ENCODE peak calls at places on chromosomes 13 and 19, in seven cellular contexts. T is heart left ventricle, G is dorsolateral prefrontal cortex, O is HFFc6, K is BE2C, S is esophagus squamous epithelium, P is endothelial cell. F is an unnamed sample.
A peak's percentile ranks its signal among the peaks of the same experiment; 100 is the strongest.

GRCh38 chr13:79485014-79485441 is 4.1 kb downstream of the NDFIP2 start:
- DNase-seq in G (no peak), S (no peak), T (peak; percentile 28), O (peak; percentile 94), P (no peak), K (no peak), F (no peak)

GRCh38 chr19:43749152-43749551 is 5.6 kb downstream of the SMG9 start:
- DNase-seq in T (no peak), G (no peak), S (no peak), P (no peak), K (no peak), O (no peak), F (no peak)

GRCh38 chr13:52160053-52160452 is 656 bp upstream of the NEK3 start:
- DNase-seq in K (no peak), T (no peak), S (no peak), P (no peak), G (no peak), O (no peak), F (no peak)

GRCh38 chr19:45553464-45553863 is 31.1 kb downstream of the OPA3 start:
- DNase-seq in T (peak; percentile 9), P (peak; percentile 22), S (no peak), K (peak; percentile 42), O (no peak), G (peak; percentile 65), F (no peak)

GRCh38 chr13:27556109-27556508 is 64.2 kb downstream of the LNX2 start:
- DNase-seq in P (no peak), K (no peak), S (no peak), G (no peak), T (no peak), O (peak; percentile 21), F (no peak)

GRCh38 chr19:10852098-10852800 is 4.0 kb downstream of the C19orf38 start:
- DNase-seq in K (no peak), S (no peak), P (no peak), G (no peak), O (peak; percentile 67), T (no peak), F (no peak)

GRCh38 chr13:45166858-45167257 is 34.0 kb downstream of the KCTD4 start:
- DNase-seq in P (no peak), O (no peak), S (no peak), G (no peak), K (no peak), T (no peak), F (no peak)

GRCh38 chr13:113124211-113125025 is 1.8 kb downstream of the F10 start:
- DNase-seq in G (no peak), K (no peak), T (no peak), S (no peak), P (no peak), O (no peak), F (no peak)

GRCh38 chr13:44848956-44849748 is 140.1 kb downstream of the NUFIP1 start:
- DNase-seq in S (no peak), T (no peak), P (no peak), K (no peak), O (no peak), G (no peak), F (no peak)

GRCh38 chr13:112341446-112341845 is 34.7 kb upstream of the SPACA7 start:
- DNase-seq in G (no peak), O (no peak), P (no peak), K (no peak), S (no peak), T (no peak), F (no peak)

GRCh38 chr19:13835791-13836723 is 40.8 kb downstream of the ZSWIM4 start:
- DNase-seq in T (peak; percentile 71), K (no peak), G (no peak), O (peak; percentile 43), S (no peak), P (no peak), F (no peak)

GRCh38 chr13:109779074-109779473 is 7.3 kb downstream of the IRS2 start:
- DNase-seq in G (no peak), K (no peak), S (no peak), P (no peak), O (no peak), T (no peak), F (no peak)

GRCh38 chr13:31595568-31595967 is 143.8 kb upstream of the RXFP2 start:
- DNase-seq in G (no peak), O (no peak), S (no peak), T (no peak), P (no peak), K (no peak), F (no peak)

GRCh38 chr13:50685491-50685890 is 158.0 kb downstream of the DLEU7 start:
- DNase-seq in O (no peak), G (peak; percentile 75), K (peak; percentile 42), P (no peak), S (no peak), T (peak; percentile 84), F (no peak)

DNA sequence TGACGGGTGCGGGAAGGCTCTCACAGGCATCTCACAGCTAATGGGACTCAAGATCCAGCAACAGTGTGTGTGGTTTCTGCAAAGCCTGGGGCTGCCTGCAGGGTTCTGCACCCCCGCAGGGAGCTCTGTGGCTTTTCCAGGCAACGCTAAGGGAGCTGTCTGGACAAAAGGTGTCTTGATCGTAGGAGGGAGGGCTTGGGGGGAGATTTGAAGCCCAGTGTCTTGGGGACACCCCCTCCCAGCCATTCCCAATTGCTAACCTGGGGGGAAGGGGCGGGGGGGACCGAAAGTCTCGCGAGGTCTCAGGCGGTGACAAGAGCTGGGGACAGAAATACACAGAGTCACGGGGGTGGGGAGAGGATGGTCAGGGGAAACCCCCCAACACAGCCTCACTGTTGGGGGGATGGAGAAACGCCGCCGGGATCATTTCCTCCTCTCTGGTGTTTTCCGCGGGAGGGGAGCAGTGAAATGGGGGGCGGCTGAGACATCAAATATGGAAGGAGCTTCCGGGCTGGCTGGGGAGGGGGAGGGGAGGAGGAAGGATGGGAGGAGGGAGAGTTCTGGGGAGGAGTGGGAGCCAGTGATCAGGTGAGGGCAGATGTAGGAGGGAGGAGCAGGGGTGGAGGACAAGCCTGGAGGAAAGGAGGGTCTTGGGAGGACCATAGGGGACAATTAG is 13.3 kb downstream of the KCNC3 start:
- DNase-seq in S (no peak), K (peak; percentile 34), O (peak; percentile 5), P (no peak), G (peak; percentile 58), T (no peak), F (no peak)
- TF ChIP-seq CTCF in S (no peak), K (no peak), O (no peak), P (no peak), G (no peak), T (no peak), F (peak; percentile 26)

DNA sequence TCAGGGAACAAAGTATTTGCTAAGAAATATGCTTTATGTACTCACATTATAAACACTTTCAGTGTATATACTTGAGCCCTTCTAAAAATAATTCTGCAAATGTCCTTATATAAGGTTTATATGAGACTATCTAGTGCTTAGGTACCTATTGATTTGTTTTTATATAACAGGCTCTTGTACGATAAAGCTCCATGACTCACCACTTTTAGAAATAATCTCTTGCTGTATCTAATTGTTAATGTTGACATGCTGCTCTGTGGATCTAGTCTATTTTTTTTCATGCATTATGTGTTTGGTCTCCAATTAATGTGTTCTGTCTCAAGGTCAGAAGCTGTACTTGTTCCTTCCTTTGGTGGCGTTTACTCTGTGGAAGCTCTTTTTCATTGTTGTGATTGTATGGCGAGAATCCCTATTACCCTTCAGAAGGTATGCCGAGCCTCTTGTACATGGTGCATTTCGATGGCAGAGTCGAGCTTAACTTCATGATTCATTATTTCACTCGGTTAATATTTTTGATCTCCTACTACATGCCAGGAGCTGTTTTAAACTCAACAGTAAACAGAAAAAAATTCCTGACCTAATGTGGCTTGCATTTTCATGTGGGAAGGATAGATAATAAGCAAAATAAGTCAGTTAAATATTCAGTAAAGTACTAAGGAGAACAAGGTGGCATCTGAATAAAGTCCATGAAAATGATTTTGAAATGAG is 361.6 kb downstream of the COG6 start:
- DNase-seq in G (no peak), O (no peak), K (no peak), P (no peak), T (no peak), S (no peak), F (no peak)
- TF ChIP-seq CTCF in G (no peak), O (no peak), K (no peak), P (no peak), T (no peak), S (no peak), F (no peak)

GRCh38 chr19:18420931-18421330 is 1.7 kb downstream of the SSBP4 start:
- DNase-seq in P (no peak), T (no peak), O (no peak), S (no peak), K (no peak), G (no peak), F (no peak)

GRCh38 chr19:18419195-18419698 is at the start of gene SSBP4:
- DNase-seq in S (no peak), O (peak; percentile 57), K (peak; percentile 84), P (peak; percentile 84), T (peak; percentile 74), G (no peak), F (peak; percentile 67)

GRCh38 chr19:18421371-18421959 is 2.3 kb downstream of the SSBP4 start:
- DNase-seq in G (no peak), T (no peak), K (no peak), S (no peak), P (no peak), O (no peak), F (no peak)

GRCh38 chr19:18418725-18419194 is 438 bp upstream of the SSBP4 start:
- DNase-seq in K (no peak), P (no peak), S (no peak), O (peak; percentile 30), T (no peak), G (no peak), F (no peak)

DNA sequence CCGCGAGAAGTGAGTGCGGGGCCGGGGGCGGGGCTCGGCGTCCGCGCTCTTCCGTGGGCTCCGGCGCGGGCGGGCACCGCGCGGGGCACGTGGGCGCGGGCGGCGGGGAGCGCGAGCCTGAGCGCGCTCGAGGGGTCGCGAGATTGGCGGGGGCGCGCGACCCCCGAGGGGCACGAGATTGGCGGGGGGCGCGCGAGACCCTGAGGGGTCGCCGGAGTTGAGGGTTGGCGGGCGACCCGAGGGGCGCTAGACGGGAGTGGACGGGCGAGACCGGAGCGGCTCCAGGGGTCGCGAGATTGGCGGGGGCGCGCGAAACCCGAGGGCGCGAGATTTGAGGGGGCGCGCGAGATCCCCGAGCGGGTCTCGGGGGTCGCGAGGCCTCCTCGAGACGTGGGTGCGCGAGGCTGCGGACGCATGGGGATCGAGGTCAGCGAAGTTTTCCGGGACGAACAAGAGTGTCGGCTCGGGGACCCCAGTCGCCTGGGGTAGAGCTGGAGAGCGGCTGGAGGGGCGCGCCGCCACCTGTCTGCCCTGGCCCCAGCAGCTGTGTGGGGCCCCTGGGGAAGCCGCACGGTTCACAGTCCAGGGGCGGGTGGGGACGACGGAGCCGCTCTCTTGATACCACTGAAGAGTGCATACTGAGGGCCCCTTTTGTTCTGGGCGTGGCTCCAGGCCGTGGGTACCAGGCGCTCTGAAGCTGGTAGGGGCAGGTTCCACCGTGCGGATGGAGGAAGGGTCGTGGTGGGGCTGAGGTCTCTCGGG is 682 bp downstream of the SSBP4 start:
- DNase-seq in P (no peak), G (no peak), S (no peak), K (peak; percentile 56), T (peak; percentile 41), O (no peak), F (no peak)
- TF ChIP-seq CTCF in P (no peak), G (no peak), S (no peak), K (no peak), T (no peak), O (no peak), F (no peak)

DNA sequence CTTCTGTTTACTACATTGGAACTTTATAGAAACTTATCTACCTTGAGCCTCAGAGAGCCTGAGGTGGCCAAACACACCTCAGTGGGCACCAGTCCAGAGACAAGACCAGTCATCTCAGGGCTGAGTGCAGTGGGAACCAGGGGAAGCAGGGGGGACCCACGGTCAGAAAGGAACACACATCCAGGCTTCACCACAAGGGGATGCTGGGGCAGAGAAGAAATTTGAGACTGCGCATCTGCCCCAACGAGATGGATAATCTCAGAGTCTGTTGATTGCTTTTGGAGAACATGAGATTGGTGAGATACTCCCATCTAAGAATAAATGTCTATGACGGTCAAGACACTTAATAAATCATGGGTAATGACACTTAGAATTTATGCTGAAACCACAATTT is 98.7 kb downstream of the DOCK9 start:
- DNase-seq in S (no peak), T (no peak), K (no peak), G (no peak), O (no peak), P (no peak), F (no peak)
- TF ChIP-seq CTCF in S (no peak), T (no peak), K (peak; percentile 2), G (no peak), O (peak; percentile 24), P (no peak), F (peak; percentile 21)